ENCODE peak calls at places on chromosomes 13 and 19, in four cellular contexts. Q is left ventricle myocardium inferior, K is upper lobe of left lung, T is left lung. O is an unnamed sample.

GRCh38 chr19:726993-727956 is 18.5 kb downstream of the PALM start:
- DNase-seq in Q (no peak), K (peak; percentile 76), T (no peak), O (no peak)

GRCh38 chr19:30276312-30276884 is 95.8 kb upstream of the ZNF536 start:
- DNase-seq in Q (no peak), K (no peak), T (no peak), O (no peak)

GRCh38 chr13:29503041-29503837 is 92.2 kb downstream of the SLC7A1 start:
- DNase-seq in Q (no peak), K (no peak), T (peak; percentile 83), O (no peak)

GRCh38 chr19:13366529-13367143 is 139.6 kb downstream of the CACNA1A start:
- DNase-seq in Q (no peak), K (no peak), T (no peak), O (no peak)

GRCh38 chr19:30395283-30395682 is 23.1 kb downstream of the ZNF536 start:
- DNase-seq in Q (no peak), K (no peak), T (no peak), O (no peak)

GRCh38 chr19:17529239-17530158 is 18.1 kb downstream of the PGLS start:
- DNase-seq in Q (no peak), K (no peak), T (no peak), O (no peak)

GRCh38 chr19:55451522-55452380 is 8.7 kb upstream of the SHISA7 start:
- DNase-seq in Q (no peak), K (peak; percentile 85), T (peak; percentile 57), O (no peak)

GRCh38 chr19:3048190-3048533 is 14.1 kb downstream of the TLE5 start:
- DNase-seq in Q (no peak), K (no peak), T (no peak), O (no peak)

GRCh38 chr13:86922936-86923335 is 748.2 kb upstream of the SLITRK5 start:
- DNase-seq in Q (no peak), K (no peak), T (no peak), O (no peak)

GRCh38 chr19:35987571-35987896 is 7.5 kb upstream of the SDHAF1 start:
- DNase-seq in Q (no peak), K (no peak), T (no peak), O (no peak)
- H3K4me3 ChIP-seq in Q (peak overlapping the region; percentile 52), K (no peak overlapping the region), T (no peak overlapping the region), O (peak overlapping the region; percentile 42)

GRCh38 chr19:39941615-39942507 is 7.4 kb upstream of the FCGBP start:
- DNase-seq in Q (no peak), K (no peak), T (no peak), O (no peak)
- H3K4me3 ChIP-seq in Q (no peak overlapping the region), K (no peak overlapping the region), T (no peak overlapping the region), O (no peak overlapping the region)

DNA sequence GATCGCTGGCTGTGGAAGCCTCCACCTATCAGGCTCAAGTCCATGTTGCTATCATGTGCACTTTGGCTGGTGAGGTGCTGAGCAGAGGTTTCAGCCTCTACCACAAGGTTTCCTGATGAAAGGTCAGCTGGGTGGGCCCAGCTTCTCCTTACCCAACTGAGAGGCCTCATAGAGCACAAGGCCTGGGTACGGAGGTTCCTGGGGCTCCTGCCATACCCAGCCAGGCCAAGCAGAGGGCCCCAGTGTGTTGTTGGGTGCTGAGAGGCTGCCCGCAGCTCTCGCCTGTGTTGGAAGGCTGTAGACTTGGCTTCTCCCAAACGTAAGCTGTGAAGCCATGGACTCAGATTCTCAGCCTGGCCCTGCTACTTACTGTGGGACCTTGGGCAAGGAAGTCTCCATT is 28.2 kb downstream of the ACTN4 start:
- DNase-seq in Q (no peak), K (no peak), T (no peak), O (no peak)
- H3K4me3 ChIP-seq in Q (no peak overlapping the region), K (no peak overlapping the region), T (no peak overlapping the region), O (no peak overlapping the region)

GRCh38 chr13:99356216-99357089 is 49.3 kb upstream of the GPR183 start:
- DNase-seq in Q (no peak), K (no peak), T (no peak), O (no peak)
- H3K4me3 ChIP-seq in Q (peak overlapping the region; percentile 51), K (peak overlapping the region; percentile 18), T (no peak overlapping the region), O (no peak overlapping the region)

GRCh38 chr13:36819811-36820140 is 754 bp downstream of the RFXAP start:
- DNase-seq in Q (no peak), K (no peak), T (no peak), O (no peak)

GRCh38 chr13:36819064-36819810 is at the start of gene RFXAP:
- DNase-seq in Q (peak; percentile 90), K (peak; percentile 99), T (peak; percentile 99), O (peak; percentile 93)

GRCh38 chr13:36817996-36818395 is 1.0 kb upstream of the RFXAP start:
- DNase-seq in Q (no peak), K (no peak), T (no peak), O (no peak)

GRCh38 chr13:36818483-36819063 is 449 bp upstream of the RFXAP start:
- DNase-seq in Q (no peak), K (no peak), T (no peak), O (no peak)

GRCh38 chr13:36820222-36820621 is 1.2 kb downstream of the RFXAP start:
- DNase-seq in Q (no peak), K (no peak), T (no peak), O (no peak)
- H3K4me3 ChIP-seq in Q (peak overlapping the region; percentile 93), K (peak overlapping the region; percentile 89), T (peak overlapping the region; percentile 78), O (peak overlapping the region; percentile 93)

GRCh38 chr19:36256853-36257511 is 42.1 kb downstream of the ZNF146 start:
- DNase-seq in Q (no peak), K (peak; percentile 50), T (no peak), O (no peak)

GRCh38 chr19:36256064-36256463 is 41.2 kb downstream of the ZNF146 start:
- DNase-seq in Q (no peak), K (no peak), T (no peak), O (no peak)

GRCh38 chr19:36259211-36259610 is 44.3 kb downstream of the ZNF146 start:
- DNase-seq in Q (no peak), K (no peak), T (no peak), O (no peak)

GRCh38 chr19:36258028-36258875 is 43.3 kb downstream of the ZNF146 start:
- DNase-seq in Q (no peak), K (no peak), T (no peak), O (no peak)

DNA sequence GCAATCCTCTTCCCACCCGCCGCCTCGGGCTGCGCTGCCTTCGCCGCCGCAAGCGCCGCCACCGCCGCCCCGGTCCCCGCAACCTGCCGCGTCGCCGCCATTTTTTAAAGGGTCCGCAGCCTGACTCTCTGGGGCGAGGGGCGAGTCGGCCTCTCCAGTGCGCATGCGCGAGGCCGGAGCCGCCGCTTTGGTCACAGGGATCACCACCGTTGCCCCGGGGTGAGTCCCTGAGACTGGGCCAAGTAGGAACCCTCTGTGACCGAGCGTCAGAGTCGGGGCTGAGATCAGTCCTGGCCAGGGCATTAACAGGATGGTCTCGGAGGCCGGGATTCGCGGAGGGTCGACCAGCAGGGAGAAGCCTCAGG is 42.6 kb downstream of the ZNF146 start:
- DNase-seq in Q (peak; percentile 47), K (peak; percentile 85), T (no peak), O (no peak)
- H3K4me3 ChIP-seq in Q (peak overlapping the region; percentile 77), K (peak overlapping the region; percentile 48), T (peak overlapping the region; percentile 33), O (peak overlapping the region; percentile 34)

GRCh38 chr19:41926028-41926860 is 2.0 kb downstream of the ERFL start:
- DNase-seq in Q (no peak), K (peak; percentile 64), T (no peak), O (no peak)

GRCh38 chr19:41926861-41927809 is 1.1 kb downstream of the ERFL start:
- DNase-seq in Q (no peak), K (no peak), T (no peak), O (no peak)

GRCh38 chr19:41928754-41929535 is 696 bp upstream of the ERFL start:
- DNase-seq in Q (no peak), K (no peak), T (no peak), O (no peak)

GRCh38 chr19:41928221-41928683 is at the start of gene ERFL:
- DNase-seq in Q (no peak), K (peak; percentile 87), T (no peak), O (no peak)

GRCh38 chr19:41927810-41928192 is 448 bp downstream of the ERFL start:
- DNase-seq in Q (no peak), K (peak; percentile 85), T (no peak), O (no peak)
- H3K4me3 ChIP-seq in Q (peak overlapping the region; percentile 63), K (peak overlapping the region; percentile 52), T (peak overlapping the region; percentile 35), O (peak overlapping the region; percentile 44)

O was measured in pancreas.